ENCODE peak calls at places on chromosomes 11 and 22, in eight cellular contexts. One of them, this sample, is unnamed.

GRCh38 chr11:102287963-102288744 is 29.1 kb upstream of the BIRC3 start:
- DNase-seq in naive thymus-derived CD8-positive, alpha-beta T cell: peak
- DNase-seq in activated T-cell treated with anti-CD3 and anti-CD28 coated beads for 1 hour: no peak
- DNase-seq in HT1080: peak
- DNase-seq in stimulated activated CD8-positive, alpha-beta memory T cell treated with anti-CD3 and anti-CD28 coated beads, Interleukin-2, amount 100 ng/mL, for 1 hour: no peak
- DNase-seq in hippocampal formation: peak
- DNase-seq in SK-MEL-5: peak
- DNase-seq in NCI-H1048: peak
- DNase-seq in this sample: no peak

GRCh38 chr22:39182478-39183030 is 30.1 kb upstream of the CBX7 start:
- DNase-seq in naive thymus-derived CD8-positive, alpha-beta T cell: no peak
- DNase-seq in activated T-cell treated with anti-CD3 and anti-CD28 coated beads for 1 hour: no peak
- DNase-seq in HT1080: peak
- DNase-seq in stimulated activated CD8-positive, alpha-beta memory T cell treated with anti-CD3 and anti-CD28 coated beads, Interleukin-2, amount 100 ng/mL, for 1 hour: no peak
- DNase-seq in hippocampal formation: no peak
- DNase-seq in SK-MEL-5: no peak
- DNase-seq in NCI-H1048: no peak
- DNase-seq in this sample: no peak

GRCh38 chr11:72224587-72225410 is at the start of gene INPPL1:
- DNase-seq in naive thymus-derived CD8-positive, alpha-beta T cell: peak
- DNase-seq in activated T-cell treated with anti-CD3 and anti-CD28 coated beads for 1 hour: peak
- DNase-seq in HT1080: no peak
- DNase-seq in stimulated activated CD8-positive, alpha-beta memory T cell treated with anti-CD3 and anti-CD28 coated beads, Interleukin-2, amount 100 ng/mL, for 1 hour: no peak
- DNase-seq in hippocampal formation: peak
- DNase-seq in SK-MEL-5: peak
- DNase-seq in NCI-H1048: no peak
- DNase-seq in this sample: no peak

GRCh38 chr11:66559141-66559861 is 9.1 kb downstream of the CTSF start:
- DNase-seq in naive thymus-derived CD8-positive, alpha-beta T cell: peak
- DNase-seq in activated T-cell treated with anti-CD3 and anti-CD28 coated beads for 1 hour: no peak
- DNase-seq in HT1080: no peak
- DNase-seq in stimulated activated CD8-positive, alpha-beta memory T cell treated with anti-CD3 and anti-CD28 coated beads, Interleukin-2, amount 100 ng/mL, for 1 hour: no peak
- DNase-seq in hippocampal formation: no peak
- DNase-seq in SK-MEL-5: no peak
- DNase-seq in NCI-H1048: no peak
- DNase-seq in this sample: no peak

GRCh38 chr22:21866821-21867527 is 471 bp downstream of the MAPK1 start:
- DNase-seq in naive thymus-derived CD8-positive, alpha-beta T cell: peak
- DNase-seq in activated T-cell treated with anti-CD3 and anti-CD28 coated beads for 1 hour: no peak
- DNase-seq in HT1080: no peak
- DNase-seq in stimulated activated CD8-positive, alpha-beta memory T cell treated with anti-CD3 and anti-CD28 coated beads, Interleukin-2, amount 100 ng/mL, for 1 hour: no peak
- DNase-seq in hippocampal formation: no peak
- DNase-seq in SK-MEL-5: no peak
- DNase-seq in NCI-H1048: no peak
- DNase-seq in this sample: no peak

GRCh38 chr11:3165152-3165705 is at the start of gene OSBPL5:
- DNase-seq in naive thymus-derived CD8-positive, alpha-beta T cell: peak
- DNase-seq in activated T-cell treated with anti-CD3 and anti-CD28 coated beads for 1 hour: peak
- DNase-seq in HT1080: peak
- DNase-seq in stimulated activated CD8-positive, alpha-beta memory T cell treated with anti-CD3 and anti-CD28 coated beads, Interleukin-2, amount 100 ng/mL, for 1 hour: peak
- DNase-seq in hippocampal formation: peak
- DNase-seq in SK-MEL-5: peak
- DNase-seq in NCI-H1048: no peak
- DNase-seq in this sample: peak

GRCh38 chr22:26711205-26711958 is 54.0 kb downstream of the MIAT start:
- DNase-seq in naive thymus-derived CD8-positive, alpha-beta T cell: no peak
- DNase-seq in activated T-cell treated with anti-CD3 and anti-CD28 coated beads for 1 hour: no peak
- DNase-seq in HT1080: peak
- DNase-seq in stimulated activated CD8-positive, alpha-beta memory T cell treated with anti-CD3 and anti-CD28 coated beads, Interleukin-2, amount 100 ng/mL, for 1 hour: no peak
- DNase-seq in hippocampal formation: no peak
- DNase-seq in SK-MEL-5: no peak
- DNase-seq in NCI-H1048: no peak
- DNase-seq in this sample: no peak

GRCh38 chr11:34549271-34549670 is 35.7 kb upstream of the ELF5 start:
- DNase-seq in naive thymus-derived CD8-positive, alpha-beta T cell: no peak
- DNase-seq in activated T-cell treated with anti-CD3 and anti-CD28 coated beads for 1 hour: no peak
- DNase-seq in HT1080: no peak
- DNase-seq in stimulated activated CD8-positive, alpha-beta memory T cell treated with anti-CD3 and anti-CD28 coated beads, Interleukin-2, amount 100 ng/mL, for 1 hour: no peak
- DNase-seq in hippocampal formation: no peak
- DNase-seq in SK-MEL-5: no peak
- DNase-seq in NCI-H1048: no peak
- DNase-seq in this sample: no peak

GRCh38 chr22:43313497-43314474 is 29.4 kb downstream of the SCUBE1 start:
- DNase-seq in naive thymus-derived CD8-positive, alpha-beta T cell: no peak
- DNase-seq in activated T-cell treated with anti-CD3 and anti-CD28 coated beads for 1 hour: no peak
- DNase-seq in HT1080: no peak
- DNase-seq in stimulated activated CD8-positive, alpha-beta memory T cell treated with anti-CD3 and anti-CD28 coated beads, Interleukin-2, amount 100 ng/mL, for 1 hour: no peak
- DNase-seq in hippocampal formation: no peak
- DNase-seq in SK-MEL-5: no peak
- DNase-seq in NCI-H1048: no peak
- DNase-seq in this sample: no peak

GRCh38 chr22:42277988-42278776 is 7.7 kb upstream of the TCF20 start:
- DNase-seq in naive thymus-derived CD8-positive, alpha-beta T cell: no peak
- DNase-seq in activated T-cell treated with anti-CD3 and anti-CD28 coated beads for 1 hour: no peak
- DNase-seq in HT1080: no peak
- DNase-seq in stimulated activated CD8-positive, alpha-beta memory T cell treated with anti-CD3 and anti-CD28 coated beads, Interleukin-2, amount 100 ng/mL, for 1 hour: no peak
- DNase-seq in hippocampal formation: peak
- DNase-seq in SK-MEL-5: peak
- DNase-seq in NCI-H1048: no peak
- DNase-seq in this sample: no peak

GRCh38 chr11:28690746-28691145 is 582.6 kb downstream of the METTL15 start:
- DNase-seq in naive thymus-derived CD8-positive, alpha-beta T cell: no peak
- DNase-seq in activated T-cell treated with anti-CD3 and anti-CD28 coated beads for 1 hour: no peak
- DNase-seq in HT1080: no peak
- DNase-seq in stimulated activated CD8-positive, alpha-beta memory T cell treated with anti-CD3 and anti-CD28 coated beads, Interleukin-2, amount 100 ng/mL, for 1 hour: no peak
- DNase-seq in hippocampal formation: no peak
- DNase-seq in SK-MEL-5: no peak
- DNase-seq in NCI-H1048: no peak
- DNase-seq in this sample: no peak

GRCh38 chr22:39363751-39364484 is 14.1 kb downstream of the SYNGR1 start:
- DNase-seq in naive thymus-derived CD8-positive, alpha-beta T cell: no peak
- DNase-seq in activated T-cell treated with anti-CD3 and anti-CD28 coated beads for 1 hour: no peak
- DNase-seq in HT1080: no peak
- DNase-seq in stimulated activated CD8-positive, alpha-beta memory T cell treated with anti-CD3 and anti-CD28 coated beads, Interleukin-2, amount 100 ng/mL, for 1 hour: no peak
- DNase-seq in hippocampal formation: no peak
- DNase-seq in SK-MEL-5: no peak
- DNase-seq in NCI-H1048: no peak
- DNase-seq in this sample: no peak

GRCh38 chr11:67645521-67646457 is 4.7 kb downstream of the ACY3 start:
- DNase-seq in naive thymus-derived CD8-positive, alpha-beta T cell: no peak
- DNase-seq in activated T-cell treated with anti-CD3 and anti-CD28 coated beads for 1 hour: no peak
- DNase-seq in HT1080: no peak
- DNase-seq in stimulated activated CD8-positive, alpha-beta memory T cell treated with anti-CD3 and anti-CD28 coated beads, Interleukin-2, amount 100 ng/mL, for 1 hour: no peak
- DNase-seq in hippocampal formation: no peak
- DNase-seq in SK-MEL-5: no peak
- DNase-seq in NCI-H1048: no peak
- DNase-seq in this sample: no peak

This sample was measured in T-helper 1 cell.